ENCODE peak calls at places on chromosomes 3 and 15, in five cellular contexts. One of them, this sample, is unnamed.
A peak's percentile ranks its signal among the peaks of the same experiment; 100 is the strongest.

GRCh38 chr3:168722091-168722490 is 626.4 kb upstream of the GOLIM4 start:
- DNase-seq in heart right ventricle: no peak
- DNase-seq in naive thymus-derived CD4-positive, alpha-beta T cell: no peak
- DNase-seq in BJ: no peak
- DNase-seq in fibroblast of lung: no peak
- DNase-seq in this sample: peak; percentile 84

GRCh38 chr15:58257776-58258325 is 119.7 kb downstream of the AQP9 start:
- DNase-seq in heart right ventricle: no peak
- DNase-seq in naive thymus-derived CD4-positive, alpha-beta T cell: no peak
- DNase-seq in BJ: no peak
- DNase-seq in fibroblast of lung: no peak
- DNase-seq in this sample: no peak

GRCh38 chr3:120218981-120219380 is 66.0 kb downstream of the GPR156 start:
- DNase-seq in heart right ventricle: no peak
- DNase-seq in naive thymus-derived CD4-positive, alpha-beta T cell: no peak
- DNase-seq in BJ: no peak
- DNase-seq in fibroblast of lung: no peak
- DNase-seq in this sample: no peak

GRCh38 chr15:89835190-89835564 is 20.5 kb upstream of the ANPEP start:
- DNase-seq in heart right ventricle: no peak
- DNase-seq in naive thymus-derived CD4-positive, alpha-beta T cell: no peak
- DNase-seq in BJ: no peak
- DNase-seq in fibroblast of lung: no peak
- DNase-seq in this sample: no peak

GRCh38 chr3:166447513-166447912 is 610.3 kb upstream of the BCHE start:
- DNase-seq in heart right ventricle: no peak
- DNase-seq in naive thymus-derived CD4-positive, alpha-beta T cell: no peak
- DNase-seq in BJ: no peak
- DNase-seq in fibroblast of lung: no peak
- DNase-seq in this sample: no peak

GRCh38 chr3:186102687-186103086 is 6.2 kb downstream of the ETV5 start:
- DNase-seq in heart right ventricle: no peak
- DNase-seq in naive thymus-derived CD4-positive, alpha-beta T cell: no peak
- DNase-seq in BJ: no peak
- DNase-seq in fibroblast of lung: peak; percentile 62
- DNase-seq in this sample: no peak

GRCh38 chr15:31200735-31201151 is 99.2 kb upstream of the TRPM1 start:
- DNase-seq in heart right ventricle: peak; percentile 83
- DNase-seq in naive thymus-derived CD4-positive, alpha-beta T cell: peak; percentile 62
- DNase-seq in BJ: no peak
- DNase-seq in fibroblast of lung: peak; percentile 62
- DNase-seq in this sample: no peak

GRCh38 chr15:58698887-58699641 is 50.4 kb downstream of the ADAM10 start:
- DNase-seq in heart right ventricle: no peak
- DNase-seq in naive thymus-derived CD4-positive, alpha-beta T cell: no peak
- DNase-seq in BJ: no peak
- DNase-seq in fibroblast of lung: peak; percentile 36
- DNase-seq in this sample: peak; percentile 22

GRCh38 chr15:92902723-92903587 is 2.8 kb downstream of the CHD2 start:
- DNase-seq in heart right ventricle: no peak
- DNase-seq in naive thymus-derived CD4-positive, alpha-beta T cell: peak; percentile 41
- DNase-seq in BJ: no peak
- DNase-seq in fibroblast of lung: peak; percentile 40
- DNase-seq in this sample: no peak

GRCh38 chr3:43291546-43291945 is 5.2 kb downstream of the SNRK start:
- DNase-seq in heart right ventricle: no peak
- DNase-seq in naive thymus-derived CD4-positive, alpha-beta T cell: no peak
- DNase-seq in BJ: no peak
- DNase-seq in fibroblast of lung: no peak
- DNase-seq in this sample: peak; percentile 10

GRCh38 chr15:57387644-57388076 is 11.4 kb downstream of the CGNL1 start:
- DNase-seq in heart right ventricle: no peak
- DNase-seq in naive thymus-derived CD4-positive, alpha-beta T cell: no peak
- DNase-seq in BJ: no peak
- DNase-seq in fibroblast of lung: no peak
- DNase-seq in this sample: no peak

GRCh38 chr3:63800097-63800496 is 19.0 kb upstream of the C3orf49 start:
- DNase-seq in heart right ventricle: no peak
- DNase-seq in naive thymus-derived CD4-positive, alpha-beta T cell: no peak
- DNase-seq in BJ: peak; percentile 20
- DNase-seq in fibroblast of lung: no peak
- DNase-seq in this sample: no peak

GRCh38 chr15:81524496-81524895 is 150.5 kb upstream of the TMC3 start:
- DNase-seq in heart right ventricle: no peak
- DNase-seq in naive thymus-derived CD4-positive, alpha-beta T cell: no peak
- DNase-seq in BJ: no peak
- DNase-seq in fibroblast of lung: no peak
- DNase-seq in this sample: no peak

GRCh38 chr3:30681276-30682211 is 75.1 kb downstream of the TGFBR2 start:
- DNase-seq in heart right ventricle: peak; percentile 67
- DNase-seq in naive thymus-derived CD4-positive, alpha-beta T cell: peak; percentile 25
- DNase-seq in BJ: peak; percentile 70
- DNase-seq in fibroblast of lung: peak; percentile 85
- DNase-seq in this sample: peak; percentile 50

GRCh38 chr3:150653110-150653561 is 50.0 kb downstream of the SELENOT start:
- DNase-seq in heart right ventricle: no peak
- DNase-seq in naive thymus-derived CD4-positive, alpha-beta T cell: no peak
- DNase-seq in BJ: no peak
- DNase-seq in fibroblast of lung: no peak
- DNase-seq in this sample: no peak

GRCh38 chr3:21694506-21694905 is 56.5 kb downstream of the ZNF385D start:
- DNase-seq in heart right ventricle: no peak
- DNase-seq in naive thymus-derived CD4-positive, alpha-beta T cell: no peak
- DNase-seq in BJ: no peak
- DNase-seq in fibroblast of lung: no peak
- DNase-seq in this sample: no peak

GRCh38 chr15:77863491-77864105 is 213.9 kb downstream of the TBC1D2B start:
- DNase-seq in heart right ventricle: no peak
- DNase-seq in naive thymus-derived CD4-positive, alpha-beta T cell: no peak
- DNase-seq in BJ: no peak
- DNase-seq in fibroblast of lung: no peak
- DNase-seq in this sample: no peak

GRCh38 chr15:72216079-72216478 is 14.9 kb downstream of the PKM start:
- DNase-seq in heart right ventricle: no peak
- DNase-seq in naive thymus-derived CD4-positive, alpha-beta T cell: no peak
- DNase-seq in BJ: no peak
- DNase-seq in fibroblast of lung: no peak
- DNase-seq in this sample: no peak

GRCh38 chr3:45226206-45226915 is at the start of gene TMEM158:
- DNase-seq in heart right ventricle: peak; percentile 70
- DNase-seq in naive thymus-derived CD4-positive, alpha-beta T cell: peak; percentile 72
- DNase-seq in BJ: no peak
- DNase-seq in fibroblast of lung: peak; percentile 66
- DNase-seq in this sample: peak; percentile 58

GRCh38 chr3:58322793-58323192 is 9.9 kb upstream of the PXK start:
- DNase-seq in heart right ventricle: no peak
- DNase-seq in naive thymus-derived CD4-positive, alpha-beta T cell: no peak
- DNase-seq in BJ: no peak
- DNase-seq in fibroblast of lung: no peak
- DNase-seq in this sample: no peak

GRCh38 chr3:129615751-129616281 is 9.3 kb upstream of the PLXND1 start:
- DNase-seq in heart right ventricle: peak; percentile 22
- DNase-seq in naive thymus-derived CD4-positive, alpha-beta T cell: no peak
- DNase-seq in BJ: no peak
- DNase-seq in fibroblast of lung: no peak
- DNase-seq in this sample: no peak

GRCh38 chr3:168197162-168197561 is 101.4 kb upstream of the GOLIM4 start:
- DNase-seq in heart right ventricle: no peak
- DNase-seq in naive thymus-derived CD4-positive, alpha-beta T cell: no peak
- DNase-seq in BJ: no peak
- DNase-seq in fibroblast of lung: peak; percentile 9
- DNase-seq in this sample: no peak

GRCh38 chr3:53293867-53294266 is 38.0 kb upstream of the TKT start:
- DNase-seq in heart right ventricle: no peak
- DNase-seq in naive thymus-derived CD4-positive, alpha-beta T cell: no peak
- DNase-seq in BJ: no peak
- DNase-seq in fibroblast of lung: no peak
- DNase-seq in this sample: no peak

GRCh38 chr3:196502775-196503181 is 790 bp downstream of the RNF168 start:
- DNase-seq in heart right ventricle: peak; percentile 68
- DNase-seq in naive thymus-derived CD4-positive, alpha-beta T cell: peak; percentile 74
- DNase-seq in BJ: peak; percentile 43
- DNase-seq in fibroblast of lung: peak; percentile 89
- DNase-seq in this sample: peak; percentile 88

GRCh38 chr3:69126999-69127398 is 4.6 kb upstream of the LMOD3 start:
- DNase-seq in heart right ventricle: no peak
- DNase-seq in naive thymus-derived CD4-positive, alpha-beta T cell: no peak
- DNase-seq in BJ: no peak
- DNase-seq in fibroblast of lung: no peak
- DNase-seq in this sample: no peak

GRCh38 chr3:25885544-25885943 is 95.7 kb downstream of the OXSM start:
- DNase-seq in heart right ventricle: no peak
- DNase-seq in naive thymus-derived CD4-positive, alpha-beta T cell: no peak
- DNase-seq in BJ: no peak
- DNase-seq in fibroblast of lung: no peak
- DNase-seq in this sample: peak; percentile 36

GRCh38 chr3:171970301-171970788 is 69.0 kb upstream of the FNDC3B start:
- DNase-seq in heart right ventricle: no peak
- DNase-seq in naive thymus-derived CD4-positive, alpha-beta T cell: no peak
- DNase-seq in BJ: no peak
- DNase-seq in fibroblast of lung: no peak
- DNase-seq in this sample: peak; percentile 55

GRCh38 chr3:7410782-7411181 is 549.9 kb downstream of the GRM7 start:
- DNase-seq in heart right ventricle: no peak
- DNase-seq in naive thymus-derived CD4-positive, alpha-beta T cell: no peak
- DNase-seq in BJ: no peak
- DNase-seq in fibroblast of lung: no peak
- DNase-seq in this sample: no peak

GRCh38 chr3:30648670-30649357 is 42.4 kb downstream of the TGFBR2 start:
- DNase-seq in heart right ventricle: no peak
- DNase-seq in naive thymus-derived CD4-positive, alpha-beta T cell: no peak
- DNase-seq in BJ: no peak
- DNase-seq in fibroblast of lung: no peak
- DNase-seq in this sample: no peak

GRCh38 chr3:15633766-15634588 is 32.4 kb downstream of the BTD start:
- DNase-seq in heart right ventricle: no peak
- DNase-seq in naive thymus-derived CD4-positive, alpha-beta T cell: no peak
- DNase-seq in BJ: no peak
- DNase-seq in fibroblast of lung: peak; percentile 19
- DNase-seq in this sample: peak; percentile 41

GRCh38 chr3:71466483-71466882 is 117.0 kb downstream of the FOXP1 start:
- DNase-seq in heart right ventricle: peak; percentile 59
- DNase-seq in naive thymus-derived CD4-positive, alpha-beta T cell: no peak
- DNase-seq in BJ: no peak
- DNase-seq in fibroblast of lung: no peak
- DNase-seq in this sample: peak; percentile 45

DNA sequence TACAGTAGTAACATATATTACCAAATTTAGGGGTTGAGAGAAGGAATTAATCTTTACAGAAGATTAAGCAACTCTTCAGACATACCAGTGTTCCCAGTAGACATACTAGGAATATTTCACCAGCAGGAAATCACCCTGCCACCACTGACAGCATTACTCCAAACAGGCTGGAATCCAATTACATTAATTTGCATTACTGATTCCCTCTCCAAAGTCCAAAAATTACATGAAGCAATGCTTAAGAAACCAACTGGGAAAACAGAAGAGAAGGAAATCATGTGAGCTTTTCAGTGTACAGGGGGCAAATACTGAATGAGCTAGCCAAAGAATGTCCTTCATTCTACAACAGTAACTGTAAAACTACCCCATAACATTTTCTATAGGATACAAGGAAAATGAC is 72.8 kb downstream of the INO80 start:
- DNase-seq in heart right ventricle: no peak
- DNase-seq in naive thymus-derived CD4-positive, alpha-beta T cell: no peak
- DNase-seq in BJ: peak; percentile 60
- DNase-seq in fibroblast of lung: peak; percentile 79
- DNase-seq in this sample: peak; percentile 71
- H3K27me3 ChIP-seq in heart right ventricle: no peaks in the 10 kb centered on the region
- H3K27me3 ChIP-seq in naive thymus-derived CD4-positive, alpha-beta T cell: no peaks in the 10 kb centered on the region
- H3K27me3 ChIP-seq in BJ: no peaks in the 10 kb centered on the region
- H3K27me3 ChIP-seq in fibroblast of lung: no peaks in the 10 kb centered on the region
- H3K27me3 ChIP-seq in this sample: no peaks in the 10 kb centered on the region

DNA sequence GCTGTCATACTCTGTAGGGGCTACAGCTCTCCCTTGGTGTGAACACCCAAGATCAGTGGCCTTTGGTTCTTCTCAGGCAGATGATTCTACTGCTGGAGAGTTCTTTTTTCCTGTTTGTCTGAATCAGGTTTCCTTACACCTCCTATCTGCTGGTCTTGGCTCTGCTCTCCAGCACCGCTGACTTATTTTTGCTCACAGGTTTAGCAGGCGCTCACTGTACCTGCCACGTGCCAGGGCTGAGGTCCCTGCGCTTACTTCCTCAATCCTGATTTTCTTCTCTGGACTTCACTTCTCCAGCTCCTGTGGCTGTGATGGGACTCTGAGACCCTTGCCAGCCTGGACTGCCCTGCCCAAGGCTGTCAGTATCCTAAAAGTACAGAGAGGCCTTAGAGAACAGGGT is 9.5 kb downstream of the BSN start:
- DNase-seq in heart right ventricle: no peak
- DNase-seq in naive thymus-derived CD4-positive, alpha-beta T cell: no peak
- DNase-seq in BJ: no peak
- DNase-seq in fibroblast of lung: no peak
- DNase-seq in this sample: no peak
- H3K27me3 ChIP-seq in heart right ventricle: no peaks in the 10 kb centered on the region
- H3K27me3 ChIP-seq in naive thymus-derived CD4-positive, alpha-beta T cell: no peaks in the 10 kb centered on the region
- H3K27me3 ChIP-seq in BJ: peaks cover 7% of the 10 kb centered on the region
- H3K27me3 ChIP-seq in fibroblast of lung: peaks cover 3% of the 10 kb centered on the region
- H3K27me3 ChIP-seq in this sample: peaks cover 7% of the 10 kb centered on the region

GRCh38 chr15:45618813-45619212 is 16.0 kb upstream of the SQOR start:
- DNase-seq in heart right ventricle: no peak
- DNase-seq in naive thymus-derived CD4-positive, alpha-beta T cell: no peak
- DNase-seq in BJ: no peak
- DNase-seq in fibroblast of lung: no peak
- DNase-seq in this sample: no peak
- H3K27me3 ChIP-seq in heart right ventricle: no peaks in the 10 kb centered on the region
- H3K27me3 ChIP-seq in naive thymus-derived CD4-positive, alpha-beta T cell: no peaks in the 10 kb centered on the region
- H3K27me3 ChIP-seq in BJ: no peaks in the 10 kb centered on the region
- H3K27me3 ChIP-seq in fibroblast of lung: no peaks in the 10 kb centered on the region
- H3K27me3 ChIP-seq in this sample: no peaks in the 10 kb centered on the region

DNA sequence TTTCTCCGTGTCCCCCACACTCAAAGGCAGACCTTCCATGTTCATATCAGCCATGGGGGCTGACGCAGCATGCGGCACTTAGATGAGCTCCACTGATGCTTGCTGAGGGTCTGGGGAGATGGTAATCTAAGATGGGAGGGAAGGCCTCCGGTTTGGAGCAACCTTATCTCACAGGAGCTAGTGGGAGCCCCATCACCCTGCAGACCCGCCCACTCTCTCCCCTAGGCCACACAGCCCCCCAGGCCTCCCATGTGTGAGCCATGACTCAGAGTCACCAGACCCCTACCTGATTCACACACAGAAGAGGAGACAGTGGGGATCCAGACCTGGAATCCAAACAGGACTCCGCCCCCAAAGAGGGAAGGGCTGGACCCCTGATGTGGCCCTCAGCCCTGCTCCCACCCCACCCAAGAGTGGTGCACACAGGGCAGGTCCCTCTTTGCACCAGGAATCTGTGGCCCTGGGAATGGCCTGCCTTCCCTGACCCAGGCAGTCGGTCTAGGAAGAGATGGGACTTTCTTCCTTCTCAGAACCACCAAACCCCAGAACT is 97.4 kb downstream of the ADCY5 start:
- DNase-seq in heart right ventricle: no peak
- DNase-seq in naive thymus-derived CD4-positive, alpha-beta T cell: no peak
- DNase-seq in BJ: no peak
- DNase-seq in fibroblast of lung: no peak
- DNase-seq in this sample: no peak
- H3K27me3 ChIP-seq in heart right ventricle: no peaks in the 10 kb centered on the region
- H3K27me3 ChIP-seq in naive thymus-derived CD4-positive, alpha-beta T cell: no peaks in the 10 kb centered on the region
- H3K27me3 ChIP-seq in BJ: peaks cover 21% of the 10 kb centered on the region
- H3K27me3 ChIP-seq in fibroblast of lung: peaks cover 15% of the 10 kb centered on the region
- H3K27me3 ChIP-seq in this sample: peaks cover 37% of the 10 kb centered on the region